ENCODE peak calls at places on chromosomes 16 and 17, in ten cellular contexts. L, T, M, V, U, E, R, P, F and G are unnamed samples.

GRCh38 chr16:86363057-86363490 is 147.3 kb upstream of the FOXF1 start:
- DNase-seq in L (no peak), T (peak), M (no peak), V (no peak), U (no peak), E (no peak), R (no peak), P (peak), F (no peak), G (no peak)

GRCh38 chr17:50268632-50269287 is 5.5 kb upstream of the TMEM92 start:
- DNase-seq in L (peak), T (peak), M (no peak), V (peak), U (no peak), E (peak), R (no peak), P (no peak), F (no peak), G (no peak)

GRCh38 chr16:49608095-49608494 is 234.5 kb downstream of the C16orf78 start:
- DNase-seq in L (no peak), T (no peak), M (no peak), V (no peak), U (no peak), E (no peak), R (no peak), P (no peak), F (no peak), G (no peak)

GRCh38 chr17:45733781-45734180 is 50.3 kb upstream of the CRHR1 start:
- DNase-seq in L (no peak), T (no peak), M (no peak), V (no peak), U (peak), E (no peak), R (no peak), P (no peak), F (no peak), G (no peak)

GRCh38 chr16:18958621-18959578 is 24.8 kb upstream of the TMC7 start:
- DNase-seq in L (no peak), T (no peak), M (no peak), V (no peak), U (no peak), E (no peak), R (peak), P (no peak), F (no peak), G (no peak)

GRCh38 chr17:35977509-35977908 is 3.8 kb downstream of the CCL16 start:
- DNase-seq in L (no peak), T (no peak), M (no peak), V (no peak), U (no peak), E (no peak), R (no peak), P (no peak), F (no peak), G (peak)

GRCh38 chr17:43613911-43614310 is 47.8 kb downstream of the MEOX1 start:
- DNase-seq in L (no peak), T (no peak), M (no peak), V (no peak), U (no peak), E (no peak), R (no peak), P (no peak), F (no peak), G (no peak)

GRCh38 chr17:39979865-39980401 is 674 bp upstream of the PSMD3 start:
- DNase-seq in L (no peak), T (peak), M (peak), V (no peak), U (no peak), E (no peak), R (peak), P (no peak), F (no peak), G (no peak)

GRCh38 chr17:69414408-69415274 is at the start of gene MAP2K6:
- DNase-seq in L (peak), T (peak), M (peak), V (peak), U (peak), E (peak), R (peak), P (peak), F (no peak), G (peak)

GRCh38 chr17:82461827-82462524 is 3.4 kb downstream of the NARF start:
- DNase-seq in L (peak), T (no peak), M (peak), V (no peak), U (no peak), E (no peak), R (peak), P (no peak), F (no peak), G (no peak)

GRCh38 chr16:70660672-70661350 is 14.5 kb downstream of the IL34 start:
- DNase-seq in L (no peak), T (no peak), M (no peak), V (no peak), U (no peak), E (no peak), R (no peak), P (no peak), F (no peak), G (no peak)

GRCh38 chr17:40303009-40303657 is 5.8 kb upstream of the RARA start:
- DNase-seq in L (peak), T (peak), M (peak), V (no peak), U (peak), E (no peak), R (peak), P (no peak), F (peak), G (no peak)

GRCh38 chr17:81165246-81166032 is at the start of gene PVALEF:
- DNase-seq in L (no peak), T (no peak), M (no peak), V (no peak), U (no peak), E (no peak), R (peak), P (no peak), F (no peak), G (no peak)

GRCh38 chr17:54948380-54948779 is 20.1 kb downstream of the COX11 start:
- DNase-seq in L (no peak), T (no peak), M (no peak), V (no peak), U (no peak), E (no peak), R (peak), P (no peak), F (peak), G (no peak)

GRCh38 chr17:5131146-5131715 is 15.4 kb downstream of the USP6 start:
- DNase-seq in L (peak), T (no peak), M (no peak), V (no peak), U (no peak), E (no peak), R (no peak), P (no peak), F (no peak), G (no peak)

GRCh38 chr16:60907645-60908044 is 1128.6 kb downstream of the CDH8 start:
- DNase-seq in L (no peak), T (no peak), M (no peak), V (no peak), U (no peak), E (no peak), R (no peak), P (no peak), F (no peak), G (no peak)

GRCh38 chr17:59174671-59175070 is 19.1 kb downstream of the PRR11 start:
- DNase-seq in L (no peak), T (no peak), M (no peak), V (no peak), U (peak), E (no peak), R (no peak), P (no peak), F (no peak), G (no peak)

GRCh38 chr17:57957120-57957850 is 2.1 kb upstream of the CUEDC1 start:
- DNase-seq in L (peak), T (no peak), M (no peak), V (no peak), U (peak), E (no peak), R (no peak), P (no peak), F (no peak), G (no peak)

GRCh38 chr17:60863892-60864673 is 186.4 kb downstream of the BCAS3 start:
- DNase-seq in L (no peak), T (no peak), M (no peak), V (no peak), U (no peak), E (no peak), R (no peak), P (no peak), F (no peak), G (no peak)

GRCh38 chr17:44360826-44361225 is 2.8 kb downstream of the FAM171A2 start:
- DNase-seq in L (no peak), T (no peak), M (peak), V (no peak), U (no peak), E (no peak), R (no peak), P (no peak), F (no peak), G (no peak)

GRCh38 chr17:9232591-9233270 is 211.4 kb downstream of the NTN1 start:
- DNase-seq in L (no peak), T (peak), M (no peak), V (no peak), U (no peak), E (no peak), R (no peak), P (no peak), F (no peak), G (no peak)

DNA sequence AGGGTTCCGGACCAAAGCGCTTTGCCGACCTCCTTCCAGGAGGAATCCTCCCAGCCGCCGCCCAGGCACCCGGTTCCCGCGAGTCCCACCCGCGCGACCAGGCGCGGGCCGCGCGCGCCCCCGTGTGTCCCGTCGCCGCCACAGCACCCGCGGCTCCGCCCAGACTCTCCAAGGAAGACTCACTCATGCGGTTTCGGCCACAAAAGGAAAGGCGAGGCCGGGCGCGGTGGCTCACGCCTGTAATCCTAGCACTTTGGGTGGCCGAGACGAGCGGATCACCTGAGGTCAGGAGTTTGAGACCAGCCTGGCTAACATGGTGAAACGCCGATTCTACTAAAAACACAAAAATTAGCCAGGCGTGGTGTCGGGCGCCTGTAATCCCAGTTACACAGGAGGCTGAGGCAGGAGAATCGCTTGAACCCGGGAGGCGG is 3.5 kb upstream of the PKMYT1 start:
- DNase-seq in L (peak), T (peak), M (peak), V (peak), U (peak), E (peak), R (peak), P (peak), F (peak), G (peak)
- TF ChIP-seq POLR2A in L (no peak), T (no peak), M (peak), V (no peak), U (no peak), E (no peak), R (no peak), P (no peak), F (no peak), G (no peak)

DNA sequence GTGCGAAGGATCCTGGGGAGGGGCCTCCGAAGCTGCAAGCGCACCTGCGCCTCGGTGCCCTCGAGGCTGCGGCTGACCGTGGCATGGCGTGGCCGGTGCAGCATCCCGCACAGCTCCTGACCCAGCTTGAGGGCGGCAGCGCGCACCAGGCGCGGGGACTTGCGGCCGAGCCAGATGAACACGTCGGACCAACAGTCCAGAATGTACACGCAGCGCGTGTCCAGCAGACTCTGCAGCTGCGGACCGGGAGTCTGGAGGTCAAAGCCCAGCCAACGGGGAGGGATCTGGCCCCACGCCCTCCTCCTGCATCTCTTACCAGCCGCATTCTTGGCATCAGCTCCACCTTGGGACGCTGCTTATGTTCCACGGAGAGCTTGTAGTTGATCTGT is 10.9 kb downstream of the FLII start:
- DNase-seq in L (peak), T (no peak), M (no peak), V (no peak), U (no peak), E (no peak), R (no peak), P (peak), F (no peak), G (no peak)
- TF ChIP-seq POLR2AphosphoS5 in L (no peak), T (no peak), M (no peak), V (no peak), U (no peak), E (no peak), R (no peak), P (no peak), F (no peak), G (no peak)

GRCh38 chr16:84599528-84600202 is 18.2 kb downstream of the COTL1 start:
- DNase-seq in L (peak), T (peak), M (no peak), V (no peak), U (no peak), E (no peak), R (peak), P (no peak), F (no peak), G (no peak)
- TF ChIP-seq POLR2A in L (no peak), T (peak), M (no peak), V (peak), U (peak), E (no peak), R (peak), P (no peak), F (no peak), G (peak)

GRCh38 chr17:47704116-47704515 is 10.2 kb downstream of the TBKBP1 start:
- DNase-seq in L (no peak), T (peak), M (no peak), V (no peak), U (no peak), E (no peak), R (no peak), P (no peak), F (no peak), G (no peak)
- TF ChIP-seq POLR2AphosphoS5 in L (no peak), T (no peak), M (no peak), V (no peak), U (no peak), E (no peak), R (no peak), P (no peak), F (no peak), G (no peak)

GRCh38 chr16:83530293-83530692 is 277.5 kb upstream of the HSBP1 start:
- DNase-seq in L (no peak), T (no peak), M (no peak), V (no peak), U (no peak), E (no peak), R (no peak), P (no peak), F (no peak), G (no peak)
- TF ChIP-seq POLR2A in L (no peak), T (no peak), M (no peak), V (no peak), U (no peak), E (no peak), R (no peak), P (no peak), F (no peak), G (no peak)

GRCh38 chr17:38429476-38430100 is 1.3 kb downstream of the ARHGAP23 start:
- DNase-seq in L (no peak), T (no peak), M (no peak), V (no peak), U (no peak), E (no peak), R (no peak), P (no peak), F (no peak), G (no peak)

GRCh38 chr17:38428643-38429371 is 543 bp downstream of the ARHGAP23 start:
- DNase-seq in L (peak), T (peak), M (no peak), V (no peak), U (no peak), E (no peak), R (no peak), P (no peak), F (no peak), G (no peak)

GRCh38 chr17:38426441-38426840 is 1.8 kb upstream of the ARHGAP23 start:
- DNase-seq in L (no peak), T (no peak), M (no peak), V (no peak), U (no peak), E (no peak), R (no peak), P (no peak), F (no peak), G (no peak)

GRCh38 chr17:38427160-38427949 is 909 bp upstream of the ARHGAP23 start:
- DNase-seq in L (no peak), T (no peak), M (no peak), V (no peak), U (no peak), E (no peak), R (no peak), P (no peak), F (no peak), G (no peak)

GRCh38 chr17:38428150-38428642 is at the start of gene ARHGAP23:
- DNase-seq in L (peak), T (peak), M (peak), V (peak), U (no peak), E (no peak), R (no peak), P (peak), F (no peak), G (no peak)
- TF ChIP-seq POLR2AphosphoS5 in L (peak), T (no peak), M (no peak), V (no peak), U (no peak), E (no peak), R (no peak), P (no peak), F (peak), G (no peak)

GRCh38 chr16:29662729-29663019 is 373 bp upstream of the SPN start:
- DNase-seq in L (peak), T (peak), M (no peak), V (peak), U (no peak), E (no peak), R (no peak), P (no peak), F (no peak), G (no peak)
- TF ChIP-seq POLR2A in L (no peak), T (no peak), M (no peak), V (no peak), U (no peak), E (no peak), R (no peak), P (no peak), F (no peak), G (peak)